ENCODE peak calls at places on chromosomes 4 and X, in five cellular contexts. One of them, this sample, is unnamed.

GRCh38 chr4:10460313-10461047 is 3.3 kb upstream of the ZNF518B start:
- DNase-seq in neuronal stem cell: no peak
- DNase-seq in amygdala: no peak
- DNase-seq in T follicular helper cell: no peak
- DNase-seq in T-helper 1 cell: peak; percentile 70
- DNase-seq in this sample: no peak

GRCh38 chrX:48468693-48469691 is 1.1 kb downstream of the SLC38A5 start:
- DNase-seq in neuronal stem cell: no peak
- DNase-seq in T follicular helper cell: no peak
- DNase-seq in T-helper 1 cell: peak; percentile 40
- DNase-seq in amygdala: no peak
- DNase-seq in this sample: no peak

GRCh38 chr4:75048208-75048879 is 115.4 kb downstream of the PARM1 start:
- DNase-seq in neuronal stem cell: no peak
- DNase-seq in T follicular helper cell: no peak
- DNase-seq in amygdala: no peak
- DNase-seq in T-helper 1 cell: no peak
- DNase-seq in this sample: no peak

GRCh38 chr4:147326581-147326980 is 154.3 kb upstream of the EDNRA start:
- DNase-seq in T follicular helper cell: no peak
- DNase-seq in neuronal stem cell: no peak
- DNase-seq in amygdala: no peak
- DNase-seq in T-helper 1 cell: no peak
- DNase-seq in this sample: no peak

GRCh38 chrX:18146954-18147353 is 73.7 kb downstream of the BEND2 start:
- DNase-seq in T follicular helper cell: no peak
- DNase-seq in T-helper 1 cell: peak; percentile 29
- DNase-seq in neuronal stem cell: peak; percentile 23
- DNase-seq in amygdala: no peak
- DNase-seq in this sample: peak; percentile 60

GRCh38 chr4:15738877-15739276 is 36.0 kb downstream of the BST1 start:
- DNase-seq in T-helper 1 cell: no peak
- DNase-seq in amygdala: no peak
- DNase-seq in T follicular helper cell: no peak
- DNase-seq in neuronal stem cell: no peak
- DNase-seq in this sample: no peak

GRCh38 chr4:52059372-52059771 is 8.3 kb downstream of the SPATA18 start:
- DNase-seq in neuronal stem cell: no peak
- DNase-seq in T follicular helper cell: no peak
- DNase-seq in T-helper 1 cell: no peak
- DNase-seq in amygdala: no peak
- DNase-seq in this sample: no peak

GRCh38 chr4:159484861-159485260 is 382.0 kb downstream of the RAPGEF2 start:
- DNase-seq in neuronal stem cell: no peak
- DNase-seq in T-helper 1 cell: no peak
- DNase-seq in amygdala: no peak
- DNase-seq in T follicular helper cell: no peak
- DNase-seq in this sample: no peak

This sample was measured in nephron progenitor cell.